ENCODE peak calls at places on chromosomes 6 and 20, in five cellular contexts. A is DMS153, E is left ventricle myocardium inferior, I is HEK293T, W is AG04450. H is an unnamed sample.
A peak's percentile ranks its signal among the peaks of the same experiment; 100 is the strongest.

GRCh38 chr20:35013421-35014411 is 58.0 kb downstream of the MYH7B start:
- DNase-seq in A (no peak), E (no peak), I (no peak), W (no peak), H (no peak)

GRCh38 chr6:16006681-16007080 is 122.2 kb upstream of the MYLIP start:
- DNase-seq in A (no peak), E (no peak), I (no peak), W (no peak), H (no peak)

GRCh38 chr6:134195164-134195906 is 122.6 kb downstream of the SGK1 start:
- DNase-seq in A (no peak), E (no peak), I (no peak), W (no peak), H (no peak)

GRCh38 chr6:90472716-90473115 is 114.2 kb downstream of the MAP3K7 start:
- DNase-seq in A (no peak), E (no peak), I (no peak), W (no peak), H (no peak)

GRCh38 chr20:10551732-10552724 is 116.9 kb downstream of the SLX4IP start:
- DNase-seq in A (no peak), E (no peak), I (no peak), W (no peak), H (no peak)

GRCh38 chr20:44028868-44029847 is 114.5 kb downstream of the TOX2 start:
- DNase-seq in A (no peak), E (no peak), I (no peak), W (no peak), H (no peak)

GRCh38 chr20:58192567-58192966 is 35.9 kb downstream of the ANKRD60 start:
- DNase-seq in A (no peak), E (no peak), I (peak; percentile 38), W (no peak), H (no peak)

GRCh38 chr6:170022827-170023619 is 267.9 kb downstream of the DLL1 start:
- DNase-seq in A (no peak), E (peak; percentile 46), I (no peak), W (no peak), H (no peak)

GRCh38 chr6:81562169-81562568 is 190.3 kb downstream of the TENT5A start:
- DNase-seq in A (peak; percentile 6), E (no peak), I (peak; percentile 8), W (peak; percentile 43), H (no peak)

GRCh38 chr6:155543141-155543870 is 87.7 kb upstream of the NOX3 start:
- DNase-seq in A (no peak), E (no peak), I (no peak), W (no peak), H (no peak)

GRCh38 chr6:152529364-152529763 is 107.8 kb downstream of the SYNE1 start:
- DNase-seq in A (no peak), E (no peak), I (no peak), W (peak; percentile 1), H (no peak)

GRCh38 chr20:57581202-57582028 is 20.5 kb downstream of the PCK1 start:
- DNase-seq in A (no peak), E (no peak), I (no peak), W (no peak), H (no peak)

GRCh38 chr6:109491207-109491938 is 8.4 kb upstream of the ZBTB24 start:
- DNase-seq in A (peak; percentile 21), E (no peak), I (no peak), W (no peak), H (no peak)

GRCh38 chr6:37688088-37688850 is 9.4 kb downstream of the MDGA1 start:
- DNase-seq in A (no peak), E (no peak), I (no peak), W (no peak), H (peak; percentile 92)

GRCh38 chr6:119446623-119447008 is 97.1 kb upstream of the MAN1A1 start:
- DNase-seq in A (no peak), E (no peak), I (no peak), W (peak; percentile 42), H (no peak)

GRCh38 chr6:149264629-149265028 is 52.9 kb upstream of the TAB2 start:
- DNase-seq in A (peak; percentile 80), E (no peak), I (no peak), W (no peak), H (no peak)

GRCh38 chr6:50819906-50820589 is 1.4 kb downstream of the TFAP2B start:
- DNase-seq in A (no peak), E (no peak), I (no peak), W (no peak), H (no peak)

GRCh38 chr20:25608774-25609173 is 15.0 kb downstream of the NANP start:
- DNase-seq in A (no peak), E (no peak), I (no peak), W (no peak), H (no peak)

GRCh38 chr20:2820084-2820895 is 4.1 kb downstream of the TMEM239 start:
- DNase-seq in A (no peak), E (no peak), I (peak; percentile 47), W (no peak), H (no peak)

GRCh38 chr6:41356838-41357237 is 21.4 kb downstream of the NCR2 start:
- DNase-seq in A (no peak), E (no peak), I (no peak), W (no peak), H (no peak)

GRCh38 chr6:89828988-89829590 is 591 bp upstream of the CASP8AP2 start:
- DNase-seq in A (peak; percentile 67), E (no peak), I (no peak), W (no peak), H (no peak)

GRCh38 chr6:35703554-35703953 is 14.8 kb upstream of the FKBP5 start:
- DNase-seq in A (no peak), E (no peak), I (no peak), W (no peak), H (no peak)

GRCh38 chr20:61745397-61746146 is 320.1 kb downstream of the TAF4 start:
- DNase-seq in A (no peak), E (no peak), I (no peak), W (no peak), H (no peak)

GRCh38 chr6:88730602-88731001 is 232.8 kb downstream of the RNGTT start:
- DNase-seq in A (no peak), E (no peak), I (no peak), W (no peak), H (no peak)

GRCh38 chr20:652611-653109 is 340 bp downstream of the SRXN1 start:
- DNase-seq in A (no peak), E (no peak), I (no peak), W (peak; percentile 13), H (no peak)

GRCh38 chr6:7916959-7917358 is 6.4 kb upstream of the TXNDC5 start:
- DNase-seq in A (no peak), E (no peak), I (no peak), W (no peak), H (no peak)

GRCh38 chr6:53703047-53703446 is 37.5 kb upstream of the KLHL31 start:
- DNase-seq in A (peak; percentile 20), E (no peak), I (no peak), W (no peak), H (no peak)

GRCh38 chr6:3334579-3334978 is 75.8 kb downstream of the PSMG4 start:
- DNase-seq in A (peak; percentile 39), E (no peak), I (no peak), W (no peak), H (no peak)

GRCh38 chr6:514396-514973 is 122.9 kb downstream of the IRF4 start:
- DNase-seq in A (no peak), E (no peak), I (no peak), W (no peak), H (no peak)